ENCODE peak calls at places on chromosomes 1 and 21, in nine cellular contexts. J is AG04449, T is tibial artery, C is H9, R is nephron progenitor cell, A is AG09319, S is lower lobe of right lung, E is endodermal cell, P is foreskin keratinocyte. H is an unnamed sample.

GRCh38 chr1:229035054-229035747 is 235.7 kb upstream of the RAB4A start:
- DNase-seq in J (no peak), T (no peak), C (no peak), R (no peak), A (no peak), S (no peak), E (no peak), P (no peak), H (no peak)

GRCh38 chr21:41283211-41283818 is 33.3 kb upstream of the FAM3B start:
- DNase-seq in J (peak), T (no peak), C (peak), R (peak), A (peak), S (no peak), E (peak), P (peak), H (no peak)

GRCh38 chr1:109995536-109995935 is 11.0 kb downstream of the AHCYL1 start:
- DNase-seq in J (no peak), T (no peak), C (no peak), R (no peak), A (no peak), S (no peak), E (no peak), P (no peak), H (no peak)

GRCh38 chr1:24865587-24865986 is 64.5 kb downstream of the RUNX3 start:
- DNase-seq in J (no peak), T (no peak), C (no peak), R (no peak), A (no peak), S (no peak), E (no peak), P (no peak), H (no peak)

GRCh38 chr1:210949039-210949438 is 184.9 kb downstream of the KCNH1 start:
- DNase-seq in J (no peak), T (no peak), C (no peak), R (no peak), A (no peak), S (no peak), E (no peak), P (no peak), H (no peak)

GRCh38 chr1:75879985-75880384 is 52.2 kb downstream of the ASB17 start:
- DNase-seq in J (no peak), T (no peak), C (no peak), R (no peak), A (no peak), S (no peak), E (no peak), P (no peak), H (no peak)

GRCh38 chr1:86503477-86504129 is 34.9 kb downstream of the CLCA1 start:
- DNase-seq in J (no peak), T (no peak), C (peak), R (peak), A (no peak), S (peak), E (peak), P (no peak), H (no peak)

GRCh38 chr1:111507411-111508201 is 4.2 kb upstream of the ADORA3 start:
- DNase-seq in J (no peak), T (peak), C (peak), R (peak), A (no peak), S (peak), E (peak), P (peak), H (peak)

GRCh38 chr1:196148367-196148970 is 459.8 kb downstream of the KCNT2 start:
- DNase-seq in J (no peak), T (no peak), C (no peak), R (peak), A (peak), S (no peak), E (no peak), P (no peak), H (no peak)

GRCh38 chr21:9008636-9009035 is 1512.7 kb upstream of the TPTE start:
- DNase-seq in J (no peak), T (no peak), C (no peak), R (no peak), A (no peak), S (no peak), E (no peak), P (no peak), H (no peak)

GRCh38 chr1:246875041-246876026 is 56.4 kb downstream of the AHCTF1 start:
- DNase-seq in J (peak), T (no peak), C (no peak), R (no peak), A (peak), S (no peak), E (no peak), P (peak), H (no peak)

GRCh38 chr1:160681067-160681890 is 30.3 kb downstream of the CD48 start:
- DNase-seq in J (no peak), T (peak), C (peak), R (peak), A (no peak), S (peak), E (peak), P (peak), H (no peak)

GRCh38 chr1:14259191-14259757 is 339.2 kb upstream of the KAZN start:
- DNase-seq in J (no peak), T (peak), C (no peak), R (no peak), A (no peak), S (peak), E (no peak), P (no peak), H (no peak)

GRCh38 chr1:155729031-155729898 is 40.4 kb downstream of the DAP3 start:
- DNase-seq in J (peak), T (peak), C (peak), R (peak), A (peak), S (no peak), E (peak), P (peak), H (peak)

GRCh38 chr1:241275981-241276380 is 81.0 kb downstream of the RGS7 start:
- DNase-seq in J (no peak), T (no peak), C (no peak), R (no peak), A (no peak), S (no peak), E (no peak), P (no peak), H (no peak)

GRCh38 chr1:108815566-108815965 is 41.3 kb downstream of the AKNAD1 start:
- DNase-seq in J (no peak), T (no peak), C (no peak), R (no peak), A (no peak), S (no peak), E (no peak), P (no peak), H (no peak)

GRCh38 chr1:70487910-70488665 is 77.0 kb downstream of the CTH start:
- DNase-seq in J (no peak), T (no peak), C (peak), R (peak), A (no peak), S (no peak), E (peak), P (no peak), H (no peak)

GRCh38 chr1:165633624-165634023 is 2.6 kb downstream of the MGST3 start:
- DNase-seq in J (no peak), T (no peak), C (no peak), R (no peak), A (no peak), S (no peak), E (no peak), P (no peak), H (no peak)

GRCh38 chr21:44869860-44870747 is 3.4 kb downstream of the PTTG1IP start:
- DNase-seq in J (peak), T (peak), C (peak), R (no peak), A (peak), S (no peak), E (peak), P (no peak), H (no peak)

GRCh38 chr1:172909606-172910326 is 141.0 kb downstream of the TNFSF18 start:
- DNase-seq in J (peak), T (no peak), C (no peak), R (no peak), A (peak), S (no peak), E (no peak), P (peak), H (no peak)

DNA sequence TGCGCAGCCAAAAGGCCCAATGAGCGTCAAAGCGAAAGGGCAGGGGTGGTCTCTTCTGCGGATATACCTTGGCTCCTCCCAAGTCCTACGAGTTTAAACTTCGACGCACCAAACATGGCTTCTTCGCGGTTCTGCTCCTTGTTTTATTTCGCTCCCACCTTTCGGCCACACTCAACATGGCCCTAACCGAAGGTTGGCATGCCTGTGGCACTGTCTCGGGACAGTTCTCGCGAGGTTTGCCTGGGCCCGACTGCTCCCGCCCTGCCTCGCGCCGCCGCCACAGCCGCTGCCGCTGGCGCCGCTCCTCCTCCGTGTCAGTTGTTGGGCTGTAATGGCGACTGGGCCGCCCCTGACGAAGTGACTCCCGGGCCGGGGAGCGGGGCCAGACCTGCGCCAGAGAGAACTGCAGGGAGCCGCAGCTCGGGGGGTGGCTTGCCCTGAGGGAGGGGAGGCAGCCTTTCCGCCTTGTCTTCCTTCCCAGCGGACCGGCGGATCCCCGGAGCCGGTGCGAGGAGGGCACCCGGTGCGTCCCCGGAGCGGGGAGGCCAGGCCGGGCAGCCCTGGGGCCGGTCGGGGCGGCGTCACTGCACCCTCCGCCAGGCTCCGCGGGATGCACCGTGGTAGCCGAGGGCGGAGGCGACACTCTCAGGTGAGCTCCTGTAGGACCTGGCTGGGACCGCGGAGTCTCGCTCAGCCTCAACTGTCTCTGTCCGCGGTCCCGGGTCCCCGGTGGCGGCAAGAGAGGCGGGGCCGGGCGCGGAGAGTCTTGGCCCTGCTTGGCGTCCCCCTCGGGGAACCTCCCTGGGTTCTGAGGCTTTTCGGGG is at the start of gene CEP350:
- DNase-seq in J (peak), T (peak), C (peak), R (peak), A (peak), S (peak), E (peak), P (peak), H (peak)
- TF ChIP-seq CTCF in J (no peak), T (no peak), C (no peak), R (no peak), A (no peak), S (no peak), E (no peak), P (no peak), H (no peak)

GRCh38 chr21:31538821-31539220 is 120.7 kb upstream of the SOD1 start:
- DNase-seq in J (no peak), T (no peak), C (no peak), R (no peak), A (no peak), S (no peak), E (no peak), P (no peak), H (no peak)

GRCh38 chr21:31536138-31536537 is 123.4 kb upstream of the SOD1 start:
- DNase-seq in J (no peak), T (no peak), C (no peak), R (no peak), A (no peak), S (no peak), E (no peak), P (no peak), H (no peak)

GRCh38 chr21:31543191-31543590 is 116.3 kb upstream of the SOD1 start:
- DNase-seq in J (no peak), T (no peak), C (no peak), R (no peak), A (no peak), S (no peak), E (no peak), P (no peak), H (no peak)

GRCh38 chr21:31537872-31538576 is 121.5 kb upstream of the SOD1 start:
- DNase-seq in J (no peak), T (no peak), C (no peak), R (no peak), A (no peak), S (no peak), E (peak), P (no peak), H (no peak)
- TF ChIP-seq CTCF in J (no peak), T (no peak), C (peak), R (peak), A (no peak), S (no peak), E (peak), P (peak), H (peak)

GRCh38 chr1:7527733-7528045 is 243.4 kb upstream of the VAMP3 start:
- DNase-seq in J (no peak), T (no peak), C (no peak), R (no peak), A (no peak), S (peak), E (peak), P (no peak), H (no peak)
- TF ChIP-seq CTCF in J (no peak), T (no peak), C (no peak), R (no peak), A (no peak), S (no peak), E (no peak), P (no peak), H (no peak)

GRCh38 chr1:40305451-40305850 is 11.6 kb downstream of the COL9A2 start:
- DNase-seq in J (no peak), T (no peak), C (peak), R (no peak), A (no peak), S (no peak), E (peak), P (no peak), H (no peak)
- TF ChIP-seq CTCF in J (no peak), T (no peak), C (peak), R (no peak), A (no peak), S (no peak), E (peak), P (peak), H (no peak)

GRCh38 chr1:91755176-91755575 is 130.8 kb downstream of the TGFBR3 start:
- DNase-seq in J (no peak), T (peak), C (no peak), R (no peak), A (peak), S (no peak), E (no peak), P (no peak), H (no peak)
- TF ChIP-seq CTCF in J (no peak), T (no peak), C (no peak), R (no peak), A (no peak), S (no peak), E (no peak), P (no peak), H (no peak)

GRCh38 chr1:153058154-153058553 is 842 bp upstream of the SPRR2A start:
- DNase-seq in J (no peak), T (no peak), C (no peak), R (no peak), A (no peak), S (no peak), E (no peak), P (no peak), H (no peak)
- TF ChIP-seq CTCF in J (no peak), T (no peak), C (no peak), R (no peak), A (no peak), S (no peak), E (no peak), P (peak), H (no peak)

GRCh38 chr1:203567596-203567995 is 59.0 kb upstream of the ATP2B4 start:
- DNase-seq in J (no peak), T (no peak), C (no peak), R (no peak), A (no peak), S (no peak), E (no peak), P (no peak), H (no peak)

GRCh38 chr1:203569490-203570318 is 56.9 kb upstream of the ATP2B4 start:
- DNase-seq in J (no peak), T (no peak), C (no peak), R (no peak), A (no peak), S (no peak), E (peak), P (no peak), H (no peak)

GRCh38 chr1:203559523-203559922 is 65.6 kb downstream of the OPTC start:
- DNase-seq in J (no peak), T (peak), C (no peak), R (no peak), A (no peak), S (no peak), E (no peak), P (no peak), H (no peak)

GRCh38 chr1:203563291-203563690 is 63.3 kb upstream of the ATP2B4 start:
- DNase-seq in J (no peak), T (no peak), C (no peak), R (no peak), A (no peak), S (no peak), E (no peak), P (no peak), H (no peak)

GRCh38 chr1:203564024-203564423 is 62.6 kb upstream of the ATP2B4 start:
- DNase-seq in J (no peak), T (no peak), C (no peak), R (no peak), A (no peak), S (no peak), E (no peak), P (no peak), H (no peak)
- TF ChIP-seq CTCF in J (no peak), T (no peak), C (no peak), R (no peak), A (no peak), S (no peak), E (no peak), P (no peak), H (no peak)

H was measured in type B pancreatic cell.